ENCODE peak calls at places on chromosomes 2 and 18, in ten cellular contexts. One of them, this sample, is unnamed.
A peak's percentile ranks its signal among the peaks of the same experiment; 100 is the strongest.

GRCh38 chr18:31225668-31226067 is 63.0 kb upstream of the DSC1 start:
- DNase-seq in CD8-positive, alpha-beta memory T cell: no peak
- DNase-seq in astrocyte of the spinal cord: peak; percentile 86
- DNase-seq in HFF-Myc: no peak
- DNase-seq in activated CD4-positive, alpha-beta T cell treated with anti-CD3 and anti-CD28 coated beads, Interleukin-2, amount 50 U/mL, for 1 hour: no peak
- DNase-seq in fibroblast of lung: peak; percentile 97
- DNase-seq in type B pancreatic cell: no peak
- DNase-seq in NCI-H82: no peak
- DNase-seq in T-helper 9 cell: no peak
- DNase-seq in WTC11: peak; percentile 36
- DNase-seq in this sample: no peak

GRCh38 chr2:198309673-198310280 is 505.4 kb downstream of the PLCL1 start:
- DNase-seq in T-helper 9 cell: peak; percentile 47
- DNase-seq in HFF-Myc: peak; percentile 35
- DNase-seq in activated CD4-positive, alpha-beta T cell treated with anti-CD3 and anti-CD28 coated beads, Interleukin-2, amount 50 U/mL, for 1 hour: peak; percentile 47
- DNase-seq in type B pancreatic cell: no peak
- DNase-seq in CD8-positive, alpha-beta memory T cell: peak; percentile 42
- DNase-seq in astrocyte of the spinal cord: peak; percentile 52
- DNase-seq in fibroblast of lung: peak; percentile 16
- DNase-seq in NCI-H82: peak; percentile 73
- DNase-seq in WTC11: peak; percentile 53
- DNase-seq in this sample: no peak

GRCh38 chr2:102166189-102166845 is 20.5 kb upstream of the IL1RL2 start:
- DNase-seq in HFF-Myc: no peak
- DNase-seq in WTC11: no peak
- DNase-seq in astrocyte of the spinal cord: peak; percentile 86
- DNase-seq in NCI-H82: no peak
- DNase-seq in T-helper 9 cell: no peak
- DNase-seq in CD8-positive, alpha-beta memory T cell: no peak
- DNase-seq in type B pancreatic cell: no peak
- DNase-seq in fibroblast of lung: peak; percentile 78
- DNase-seq in activated CD4-positive, alpha-beta T cell treated with anti-CD3 and anti-CD28 coated beads, Interleukin-2, amount 50 U/mL, for 1 hour: no peak
- DNase-seq in this sample: no peak

GRCh38 chr2:236969767-236970655 is 115.7 kb upstream of the COPS8 start:
- DNase-seq in WTC11: no peak
- DNase-seq in HFF-Myc: no peak
- DNase-seq in type B pancreatic cell: no peak
- DNase-seq in activated CD4-positive, alpha-beta T cell treated with anti-CD3 and anti-CD28 coated beads, Interleukin-2, amount 50 U/mL, for 1 hour: peak; percentile 43
- DNase-seq in CD8-positive, alpha-beta memory T cell: peak; percentile 61
- DNase-seq in fibroblast of lung: no peak
- DNase-seq in T-helper 9 cell: peak; percentile 31
- DNase-seq in NCI-H82: no peak
- DNase-seq in astrocyte of the spinal cord: no peak
- DNase-seq in this sample: no peak

GRCh38 chr2:170123593-170123992 is 54.4 kb upstream of the MYO3B start:
- DNase-seq in astrocyte of the spinal cord: peak; percentile 3
- DNase-seq in CD8-positive, alpha-beta memory T cell: no peak
- DNase-seq in NCI-H82: peak; percentile 6
- DNase-seq in activated CD4-positive, alpha-beta T cell treated with anti-CD3 and anti-CD28 coated beads, Interleukin-2, amount 50 U/mL, for 1 hour: no peak
- DNase-seq in type B pancreatic cell: no peak
- DNase-seq in HFF-Myc: peak; percentile 39
- DNase-seq in WTC11: no peak
- DNase-seq in fibroblast of lung: peak; percentile 53
- DNase-seq in T-helper 9 cell: no peak
- DNase-seq in this sample: no peak

GRCh38 chr2:240367721-240368120 is 67.7 kb upstream of the GPC1 start:
- DNase-seq in type B pancreatic cell: no peak
- DNase-seq in activated CD4-positive, alpha-beta T cell treated with anti-CD3 and anti-CD28 coated beads, Interleukin-2, amount 50 U/mL, for 1 hour: no peak
- DNase-seq in HFF-Myc: no peak
- DNase-seq in WTC11: no peak
- DNase-seq in astrocyte of the spinal cord: no peak
- DNase-seq in NCI-H82: no peak
- DNase-seq in T-helper 9 cell: no peak
- DNase-seq in fibroblast of lung: no peak
- DNase-seq in CD8-positive, alpha-beta memory T cell: no peak
- DNase-seq in this sample: no peak

GRCh38 chr2:10265328-10266132 is 37.2 kb upstream of the HPCAL1 start:
- DNase-seq in T-helper 9 cell: no peak
- DNase-seq in NCI-H82: no peak
- DNase-seq in astrocyte of the spinal cord: peak; percentile 20
- DNase-seq in activated CD4-positive, alpha-beta T cell treated with anti-CD3 and anti-CD28 coated beads, Interleukin-2, amount 50 U/mL, for 1 hour: no peak
- DNase-seq in fibroblast of lung: no peak
- DNase-seq in WTC11: peak; percentile 9
- DNase-seq in HFF-Myc: no peak
- DNase-seq in type B pancreatic cell: no peak
- DNase-seq in CD8-positive, alpha-beta memory T cell: no peak
- DNase-seq in this sample: no peak

GRCh38 chr2:57804971-57805370 is 241.6 kb upstream of the VRK2 start:
- DNase-seq in type B pancreatic cell: no peak
- DNase-seq in CD8-positive, alpha-beta memory T cell: no peak
- DNase-seq in HFF-Myc: no peak
- DNase-seq in WTC11: no peak
- DNase-seq in fibroblast of lung: no peak
- DNase-seq in NCI-H82: no peak
- DNase-seq in activated CD4-positive, alpha-beta T cell treated with anti-CD3 and anti-CD28 coated beads, Interleukin-2, amount 50 U/mL, for 1 hour: no peak
- DNase-seq in T-helper 9 cell: no peak
- DNase-seq in astrocyte of the spinal cord: no peak
- DNase-seq in this sample: no peak

GRCh38 chr2:206049387-206049786 is 36.6 kb downstream of the INO80D start:
- DNase-seq in NCI-H82: no peak
- DNase-seq in type B pancreatic cell: no peak
- DNase-seq in CD8-positive, alpha-beta memory T cell: no peak
- DNase-seq in activated CD4-positive, alpha-beta T cell treated with anti-CD3 and anti-CD28 coated beads, Interleukin-2, amount 50 U/mL, for 1 hour: no peak
- DNase-seq in fibroblast of lung: no peak
- DNase-seq in T-helper 9 cell: no peak
- DNase-seq in astrocyte of the spinal cord: no peak
- DNase-seq in WTC11: no peak
- DNase-seq in HFF-Myc: no peak
- DNase-seq in this sample: no peak

GRCh38 chr2:140994856-140995255 is 1136.0 kb downstream of the LRP1B start:
- DNase-seq in astrocyte of the spinal cord: no peak
- DNase-seq in type B pancreatic cell: no peak
- DNase-seq in NCI-H82: no peak
- DNase-seq in HFF-Myc: no peak
- DNase-seq in activated CD4-positive, alpha-beta T cell treated with anti-CD3 and anti-CD28 coated beads, Interleukin-2, amount 50 U/mL, for 1 hour: no peak
- DNase-seq in CD8-positive, alpha-beta memory T cell: no peak
- DNase-seq in WTC11: no peak
- DNase-seq in fibroblast of lung: no peak
- DNase-seq in T-helper 9 cell: no peak
- DNase-seq in this sample: no peak

GRCh38 chr2:239026711-239027430 is 179.0 kb downstream of the TWIST2 start:
- DNase-seq in WTC11: peak; percentile 50
- DNase-seq in astrocyte of the spinal cord: no peak
- DNase-seq in CD8-positive, alpha-beta memory T cell: no peak
- DNase-seq in T-helper 9 cell: no peak
- DNase-seq in type B pancreatic cell: no peak
- DNase-seq in NCI-H82: no peak
- DNase-seq in fibroblast of lung: no peak
- DNase-seq in activated CD4-positive, alpha-beta T cell treated with anti-CD3 and anti-CD28 coated beads, Interleukin-2, amount 50 U/mL, for 1 hour: no peak
- DNase-seq in HFF-Myc: no peak
- DNase-seq in this sample: no peak

GRCh38 chr18:59238385-59238784 is 18.4 kb downstream of the GRP start:
- DNase-seq in type B pancreatic cell: no peak
- DNase-seq in fibroblast of lung: no peak
- DNase-seq in HFF-Myc: no peak
- DNase-seq in astrocyte of the spinal cord: no peak
- DNase-seq in T-helper 9 cell: no peak
- DNase-seq in WTC11: no peak
- DNase-seq in CD8-positive, alpha-beta memory T cell: no peak
- DNase-seq in NCI-H82: no peak
- DNase-seq in activated CD4-positive, alpha-beta T cell treated with anti-CD3 and anti-CD28 coated beads, Interleukin-2, amount 50 U/mL, for 1 hour: no peak
- DNase-seq in this sample: no peak

GRCh38 chr2:51723716-51724115 is 691.8 kb upstream of the NRXN1 start:
- DNase-seq in T-helper 9 cell: no peak
- DNase-seq in WTC11: no peak
- DNase-seq in type B pancreatic cell: no peak
- DNase-seq in astrocyte of the spinal cord: peak; percentile 46
- DNase-seq in CD8-positive, alpha-beta memory T cell: no peak
- DNase-seq in activated CD4-positive, alpha-beta T cell treated with anti-CD3 and anti-CD28 coated beads, Interleukin-2, amount 50 U/mL, for 1 hour: no peak
- DNase-seq in fibroblast of lung: peak; percentile 65
- DNase-seq in NCI-H82: no peak
- DNase-seq in HFF-Myc: no peak
- DNase-seq in this sample: no peak

This sample was measured in mesothelial cell of epicardium.